ENCODE peak calls at places on chromosomes 13 and 19, in nine cellular contexts. One of them, this sample, is unnamed. For H3K9me2, the result is how much of the 10 kb centered on the place peaks cover.

GRCh38 chr19:6685482-6685881 is 15.5 kb upstream of the TNFSF14 start:
- DNase-seq in MM.1S: no peak
- DNase-seq in PC-9: no peak
- DNase-seq in Karpas-422: no peak
- DNase-seq in GM23248: no peak
- DNase-seq in SK-N-SH: no peak
- DNase-seq in GM23338: no peak
- DNase-seq in PC-3: no peak
- DNase-seq in OCI-LY7: no peak
- DNase-seq in this sample: no peak

GRCh38 chr13:112891477-112892401 is 77.3 kb upstream of the MCF2L start:
- DNase-seq in GM23248: no peak
- DNase-seq in SK-N-SH: no peak
- DNase-seq in PC-3: no peak
- DNase-seq in PC-9: peak
- DNase-seq in MM.1S: no peak
- DNase-seq in OCI-LY7: no peak
- DNase-seq in Karpas-422: no peak
- DNase-seq in GM23338: peak
- DNase-seq in this sample: no peak

GRCh38 chr13:70568571-70568970 is 460.3 kb upstream of the KLHL1 start:
- DNase-seq in GM23248: peak
- DNase-seq in PC-9: no peak
- DNase-seq in GM23338: peak
- DNase-seq in SK-N-SH: peak
- DNase-seq in Karpas-422: peak
- DNase-seq in PC-3: peak
- DNase-seq in OCI-LY7: peak
- DNase-seq in MM.1S: peak
- DNase-seq in this sample: peak

GRCh38 chr13:51317262-51317661 is 22.2 kb upstream of the SERPINE3 start:
- DNase-seq in Karpas-422: peak
- DNase-seq in SK-N-SH: no peak
- DNase-seq in PC-3: peak
- DNase-seq in MM.1S: no peak
- DNase-seq in GM23248: peak
- DNase-seq in OCI-LY7: no peak
- DNase-seq in PC-9: no peak
- DNase-seq in GM23338: no peak
- DNase-seq in this sample: no peak

GRCh38 chr19:14073925-14074838 is 1.6 kb downstream of the MISP3 start:
- DNase-seq in OCI-LY7: peak
- DNase-seq in PC-3: peak
- DNase-seq in SK-N-SH: peak
- DNase-seq in MM.1S: no peak
- DNase-seq in GM23338: no peak
- DNase-seq in Karpas-422: peak
- DNase-seq in GM23248: peak
- DNase-seq in PC-9: peak
- DNase-seq in this sample: no peak

GRCh38 chr19:3357731-3358391 is 8.5 kb upstream of the NFIC start:
- DNase-seq in GM23248: peak
- DNase-seq in Karpas-422: no peak
- DNase-seq in MM.1S: no peak
- DNase-seq in GM23338: peak
- DNase-seq in PC-9: no peak
- DNase-seq in OCI-LY7: no peak
- DNase-seq in PC-3: no peak
- DNase-seq in SK-N-SH: no peak
- DNase-seq in this sample: no peak

GRCh38 chr13:80141114-80141849 is 199.6 kb downstream of the SPRY2 start:
- DNase-seq in MM.1S: no peak
- DNase-seq in GM23248: peak
- DNase-seq in PC-9: no peak
- DNase-seq in Karpas-422: no peak
- DNase-seq in GM23338: no peak
- DNase-seq in PC-3: no peak
- DNase-seq in SK-N-SH: no peak
- DNase-seq in OCI-LY7: no peak
- DNase-seq in this sample: no peak

GRCh38 chr19:52492201-52492960 is 35.1 kb upstream of the ZNF808 start:
- DNase-seq in GM23338: peak
- DNase-seq in SK-N-SH: peak
- DNase-seq in PC-3: no peak
- DNase-seq in OCI-LY7: no peak
- DNase-seq in MM.1S: no peak
- DNase-seq in PC-9: no peak
- DNase-seq in Karpas-422: no peak
- DNase-seq in GM23248: peak
- DNase-seq in this sample: no peak

GRCh38 chr19:1775951-1776605 is 22.8 kb downstream of the ONECUT3 start:
- DNase-seq in PC-3: no peak
- DNase-seq in PC-9: no peak
- DNase-seq in Karpas-422: no peak
- DNase-seq in MM.1S: no peak
- DNase-seq in SK-N-SH: peak
- DNase-seq in OCI-LY7: no peak
- DNase-seq in GM23248: no peak
- DNase-seq in GM23338: no peak
- DNase-seq in this sample: no peak

GRCh38 chr13:81577601-81578000 is 1236.7 kb upstream of the SPRY2 start:
- DNase-seq in SK-N-SH: no peak
- DNase-seq in OCI-LY7: no peak
- DNase-seq in PC-9: no peak
- DNase-seq in MM.1S: no peak
- DNase-seq in PC-3: no peak
- DNase-seq in GM23248: no peak
- DNase-seq in GM23338: peak
- DNase-seq in Karpas-422: no peak
- DNase-seq in this sample: no peak

GRCh38 chr13:71759506-71760225 is 107.3 kb downstream of the DACH1 start:
- DNase-seq in Karpas-422: no peak
- DNase-seq in SK-N-SH: no peak
- DNase-seq in GM23338: peak
- DNase-seq in GM23248: no peak
- DNase-seq in PC-9: no peak
- DNase-seq in MM.1S: no peak
- DNase-seq in OCI-LY7: no peak
- DNase-seq in PC-3: no peak
- DNase-seq in this sample: no peak

GRCh38 chr13:46071590-46072249 is 19.2 kb upstream of the ZC3H13 start:
- DNase-seq in GM23248: no peak
- DNase-seq in PC-3: no peak
- DNase-seq in SK-N-SH: no peak
- DNase-seq in GM23338: peak
- DNase-seq in Karpas-422: peak
- DNase-seq in OCI-LY7: peak
- DNase-seq in MM.1S: no peak
- DNase-seq in PC-9: no peak
- DNase-seq in this sample: no peak

GRCh38 chr19:40717880-40718773 is 1.2 kb downstream of the ITPKC start:
- DNase-seq in PC-9: peak
- DNase-seq in Karpas-422: peak
- DNase-seq in GM23248: peak
- DNase-seq in GM23338: peak
- DNase-seq in OCI-LY7: peak
- DNase-seq in SK-N-SH: no peak
- DNase-seq in MM.1S: no peak
- DNase-seq in PC-3: peak
- DNase-seq in this sample: no peak

GRCh38 chr13:59119475-59119874 is 1044.3 kb downstream of the DIAPH3 start:
- DNase-seq in PC-3: no peak
- DNase-seq in OCI-LY7: no peak
- DNase-seq in GM23338: no peak
- DNase-seq in GM23248: no peak
- DNase-seq in PC-9: no peak
- DNase-seq in SK-N-SH: no peak
- DNase-seq in MM.1S: no peak
- DNase-seq in Karpas-422: no peak
- DNase-seq in this sample: no peak

GRCh38 chr19:2308114-2308556 is at the start of gene LINGO3:
- DNase-seq in Karpas-422: no peak
- DNase-seq in GM23248: peak
- DNase-seq in SK-N-SH: peak
- DNase-seq in PC-3: no peak
- DNase-seq in GM23338: no peak
- DNase-seq in MM.1S: no peak
- DNase-seq in OCI-LY7: no peak
- DNase-seq in PC-9: no peak
- DNase-seq in this sample: no peak

GRCh38 chr13:113350938-113351335 is 13.0 kb downstream of the GRTP1 start:
- DNase-seq in GM23338: no peak
- DNase-seq in MM.1S: no peak
- DNase-seq in GM23248: no peak
- DNase-seq in Karpas-422: no peak
- DNase-seq in PC-9: no peak
- DNase-seq in PC-3: no peak
- DNase-seq in SK-N-SH: no peak
- DNase-seq in OCI-LY7: no peak
- DNase-seq in this sample: no peak

DNA sequence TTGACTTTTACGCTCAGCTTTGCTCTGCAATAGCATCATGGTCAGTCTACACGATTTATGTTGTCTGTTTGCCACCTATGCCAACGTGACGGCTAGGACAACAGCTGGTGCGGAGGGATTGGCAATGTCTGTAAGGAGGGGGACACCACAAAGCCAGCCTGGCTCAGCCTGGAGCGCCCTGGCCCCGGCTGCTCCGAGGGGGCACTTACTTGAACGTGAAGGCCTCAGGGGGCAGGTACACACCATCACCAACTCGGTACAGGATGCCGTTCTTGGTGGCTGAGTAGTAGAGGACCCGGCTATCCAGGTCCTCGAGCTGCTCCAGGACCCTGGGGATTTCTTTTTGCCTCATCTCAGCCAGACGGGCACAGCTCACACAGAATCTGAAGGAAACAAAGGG is 26.4 kb upstream of the EIF3G start:
- DNase-seq in Karpas-422: no peak
- DNase-seq in GM23248: no peak
- DNase-seq in MM.1S: no peak
- DNase-seq in PC-3: no peak
- DNase-seq in SK-N-SH: no peak
- DNase-seq in PC-9: no peak
- DNase-seq in GM23338: no peak
- DNase-seq in OCI-LY7: no peak
- DNase-seq in this sample: no peak
- H3K9me2 ChIP-seq in Karpas-422: under half
- H3K9me2 ChIP-seq in GM23248: under half
- H3K9me2 ChIP-seq in MM.1S: under half
- H3K9me2 ChIP-seq in PC-3: under half
- H3K9me2 ChIP-seq in SK-N-SH: under half
- H3K9me2 ChIP-seq in PC-9: under half
- H3K9me2 ChIP-seq in GM23338: under half
- H3K9me2 ChIP-seq in OCI-LY7: under half
- H3K9me2 ChIP-seq in this sample: under half

DNA sequence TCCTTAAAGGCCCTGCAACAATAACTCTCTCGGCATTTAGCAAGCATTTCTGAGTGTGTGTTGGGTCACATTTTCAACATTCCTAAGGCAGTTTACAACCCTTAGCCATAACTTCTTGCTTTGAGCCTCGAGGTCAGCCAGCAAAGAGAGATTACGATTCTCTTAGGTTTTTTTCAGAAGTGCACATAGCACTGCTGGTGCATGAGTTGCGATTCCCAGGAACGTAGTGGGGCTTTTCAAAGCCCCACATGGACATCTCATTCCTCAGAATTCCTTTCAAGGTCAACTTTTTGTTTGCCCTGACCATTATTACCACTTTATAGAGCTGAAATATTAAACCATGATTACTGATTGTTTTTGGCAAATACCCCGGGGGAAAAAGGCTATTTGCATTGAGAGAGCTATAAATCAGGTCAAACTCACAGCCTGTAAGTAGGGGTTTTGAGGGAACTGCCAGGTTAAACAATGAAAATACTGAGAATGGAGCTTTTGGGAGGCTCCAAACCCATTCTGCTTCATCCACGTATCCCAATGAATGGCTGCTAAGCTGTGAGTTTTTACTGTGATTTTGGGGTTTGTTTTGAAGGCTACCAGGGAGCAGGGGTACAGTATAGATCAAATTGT is 705.4 kb downstream of the GPC5 start:
- DNase-seq in PC-9: no peak
- DNase-seq in PC-3: peak
- DNase-seq in OCI-LY7: no peak
- DNase-seq in GM23248: no peak
- DNase-seq in MM.1S: no peak
- DNase-seq in Karpas-422: no peak
- DNase-seq in GM23338: peak
- DNase-seq in SK-N-SH: no peak
- DNase-seq in this sample: no peak
- H3K9me2 ChIP-seq in PC-9: under half
- H3K9me2 ChIP-seq in PC-3: under half
- H3K9me2 ChIP-seq in OCI-LY7: under half
- H3K9me2 ChIP-seq in GM23248: under half
- H3K9me2 ChIP-seq in MM.1S: under half
- H3K9me2 ChIP-seq in Karpas-422: under half
- H3K9me2 ChIP-seq in GM23338: under half
- H3K9me2 ChIP-seq in SK-N-SH: under half
- H3K9me2 ChIP-seq in this sample: under half

DNA sequence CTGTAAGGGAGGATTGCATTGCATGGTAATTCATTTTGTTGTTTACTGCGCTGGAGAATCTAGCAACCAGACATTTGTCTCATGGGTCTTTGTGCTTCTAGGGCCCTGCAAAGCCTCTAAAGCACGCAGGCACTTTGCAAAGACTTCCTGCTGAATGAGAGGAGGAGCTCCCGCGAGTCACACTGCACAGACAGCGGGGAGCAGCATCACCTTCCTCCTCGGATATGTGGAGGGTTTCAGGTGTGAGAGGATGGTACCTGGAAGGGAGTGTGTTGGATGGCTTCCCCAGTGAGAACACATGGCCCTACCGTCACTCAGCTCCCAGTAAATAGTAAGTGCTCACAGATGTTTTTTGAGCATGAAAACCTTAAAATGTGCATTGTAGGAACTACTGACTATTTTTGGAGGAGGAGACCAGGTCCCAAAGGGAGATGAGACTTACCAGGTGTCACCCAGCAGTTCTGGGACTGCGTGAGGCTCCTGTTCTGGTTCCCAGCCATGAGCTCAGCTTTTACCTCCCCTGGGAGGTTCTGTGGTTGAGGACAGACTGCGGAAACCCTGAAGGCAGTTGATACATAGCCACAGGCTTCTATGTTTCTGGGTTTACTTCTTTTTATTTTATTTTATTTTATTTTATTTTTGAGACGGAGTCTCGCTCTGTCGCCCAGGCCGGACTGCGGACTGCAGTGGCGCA is 278.1 kb downstream of the FGF9 start:
- DNase-seq in PC-9: no peak
- DNase-seq in OCI-LY7: no peak
- DNase-seq in Karpas-422: no peak
- DNase-seq in SK-N-SH: no peak
- DNase-seq in MM.1S: no peak
- DNase-seq in PC-3: no peak
- DNase-seq in GM23338: no peak
- DNase-seq in GM23248: no peak
- DNase-seq in this sample: no peak
- H3K9me2 ChIP-seq in PC-9: under half
- H3K9me2 ChIP-seq in OCI-LY7: under half
- H3K9me2 ChIP-seq in Karpas-422: under half
- H3K9me2 ChIP-seq in SK-N-SH: under half
- H3K9me2 ChIP-seq in MM.1S: under half
- H3K9me2 ChIP-seq in PC-3: under half
- H3K9me2 ChIP-seq in GM23338: under half
- H3K9me2 ChIP-seq in GM23248: under half
- H3K9me2 ChIP-seq in this sample: under half

GRCh38 chr13:99636728-99637353 is 135.6 kb downstream of the TM9SF2 start:
- DNase-seq in GM23248: no peak
- DNase-seq in GM23338: no peak
- DNase-seq in MM.1S: no peak
- DNase-seq in Karpas-422: peak
- DNase-seq in OCI-LY7: peak
- DNase-seq in PC-3: no peak
- DNase-seq in SK-N-SH: no peak
- DNase-seq in PC-9: no peak
- DNase-seq in this sample: no peak
- H3K9me2 ChIP-seq in GM23248: under half
- H3K9me2 ChIP-seq in GM23338: under half
- H3K9me2 ChIP-seq in MM.1S: under half
- H3K9me2 ChIP-seq in Karpas-422: under half
- H3K9me2 ChIP-seq in OCI-LY7: under half
- H3K9me2 ChIP-seq in PC-3: under half
- H3K9me2 ChIP-seq in SK-N-SH: under half
- H3K9me2 ChIP-seq in PC-9: under half
- H3K9me2 ChIP-seq in this sample: under half